ENCODE peak calls at places on chromosomes 3 and 15, in five cellular contexts. One of them, this sample, is unnamed.

GRCh38 chr3:188185717-188186236 is 31.8 kb downstream of the LPP start:
- DNase-seq in NCI-H2171: no peak
- DNase-seq in non-pigmented ciliary epithelial cell: no peak
- DNase-seq in posterior vena cava: no peak
- DNase-seq in RCC 7860: no peak
- DNase-seq in this sample: no peak

GRCh38 chr3:176765491-176765890 is 431.8 kb downstream of the TBL1XR1 start:
- DNase-seq in NCI-H2171: no peak
- DNase-seq in non-pigmented ciliary epithelial cell: no peak
- DNase-seq in posterior vena cava: no peak
- DNase-seq in RCC 7860: no peak
- DNase-seq in this sample: no peak

GRCh38 chr3:12659316-12660015 is 4.5 kb downstream of the RAF1 start:
- DNase-seq in NCI-H2171: no peak
- DNase-seq in non-pigmented ciliary epithelial cell: no peak
- DNase-seq in posterior vena cava: no peak
- DNase-seq in RCC 7860: no peak
- DNase-seq in this sample: no peak

GRCh38 chr3:43477600-43477999 is 144.2 kb downstream of the ANO10 start:
- DNase-seq in NCI-H2171: no peak
- DNase-seq in non-pigmented ciliary epithelial cell: no peak
- DNase-seq in posterior vena cava: no peak
- DNase-seq in RCC 7860: no peak
- DNase-seq in this sample: no peak

GRCh38 chr15:62928996-62929350 is 113.6 kb upstream of the TPM1 start:
- DNase-seq in NCI-H2171: no peak
- DNase-seq in non-pigmented ciliary epithelial cell: peak; percentile 88
- DNase-seq in posterior vena cava: no peak
- DNase-seq in RCC 7860: peak; percentile 83
- DNase-seq in this sample: no peak

GRCh38 chr3:135514064-135514455 is 451.5 kb upstream of the PPP2R3A start:
- DNase-seq in NCI-H2171: no peak
- DNase-seq in non-pigmented ciliary epithelial cell: no peak
- DNase-seq in posterior vena cava: no peak
- DNase-seq in RCC 7860: no peak
- DNase-seq in this sample: no peak

GRCh38 chr15:42106278-42106677 is 11.9 kb upstream of the PLA2G4D start:
- DNase-seq in NCI-H2171: no peak
- DNase-seq in non-pigmented ciliary epithelial cell: no peak
- DNase-seq in posterior vena cava: no peak
- DNase-seq in RCC 7860: no peak
- DNase-seq in this sample: no peak

GRCh38 chr3:130259170-130259874 is 86.2 kb upstream of the COL6A5 start:
- DNase-seq in NCI-H2171: no peak
- DNase-seq in non-pigmented ciliary epithelial cell: no peak
- DNase-seq in posterior vena cava: no peak
- DNase-seq in RCC 7860: no peak
- DNase-seq in this sample: no peak

GRCh38 chr3:195077611-195078540 is 193.1 kb downstream of the XXYLT1 start:
- DNase-seq in NCI-H2171: peak; percentile 53
- DNase-seq in non-pigmented ciliary epithelial cell: no peak
- DNase-seq in posterior vena cava: peak; percentile 76
- DNase-seq in RCC 7860: no peak
- DNase-seq in this sample: peak; percentile 71

GRCh38 chr15:65408370-65409283 is 14.1 kb downstream of the IGDCC4 start:
- DNase-seq in NCI-H2171: no peak
- DNase-seq in non-pigmented ciliary epithelial cell: no peak
- DNase-seq in posterior vena cava: no peak
- DNase-seq in RCC 7860: no peak
- DNase-seq in this sample: peak; percentile 24

GRCh38 chr3:154969366-154969765 is 110.8 kb upstream of the MME start:
- DNase-seq in NCI-H2171: no peak
- DNase-seq in non-pigmented ciliary epithelial cell: peak; percentile 22
- DNase-seq in posterior vena cava: no peak
- DNase-seq in RCC 7860: no peak
- DNase-seq in this sample: no peak

GRCh38 chr3:80232760-80233159 is 465.0 kb upstream of the ROBO1 start:
- DNase-seq in NCI-H2171: no peak
- DNase-seq in non-pigmented ciliary epithelial cell: peak; percentile 94
- DNase-seq in posterior vena cava: no peak
- DNase-seq in RCC 7860: peak; percentile 90
- DNase-seq in this sample: no peak

This sample was measured in kidney.